ENCODE peak calls at places on chromosome 7, in nine cellular contexts. S is stimulated activated CD8-positive, alpha-beta memory T cell treated with anti-CD3 and anti-CD28 coated beads, Interleukin-12 subunit alpha, Interleukin-12 subunit beta, amount 100 ng/mL, for 1 hour; Y is SW480; V is CD8-positive, alpha-beta memory T cell; B is colonic mucosa; E is HFFc6; H is activated CD4-positive, alpha-beta T cell treated with anti-CD3 and anti-CD28 coated beads for 1 hour; W is GM12865; K is OCI-LY7. Z is an unnamed sample.
A peak's percentile ranks its signal among the peaks of the same experiment; 100 is the strongest.

GRCh38 chr7:155667241-155667849 is 22.9 kb downstream of the RBM33 start:
- DNase-seq in S (no peak), Y (no peak), V (no peak), B (no peak), E (no peak), H (no peak), W (no peak), K (no peak), Z (no peak)

GRCh38 chr7:17690030-17690429 is 250.3 kb downstream of the SNX13 start:
- DNase-seq in S (no peak), Y (peak; percentile 43), V (no peak), B (no peak), E (peak; percentile 80), H (no peak), W (peak; percentile 38), K (no peak), Z (peak; percentile 60)

GRCh38 chr7:111931016-111931517 is 275.1 kb downstream of the DOCK4 start:
- DNase-seq in S (no peak), Y (peak; percentile 98), V (no peak), B (no peak), E (peak; percentile 12), H (no peak), W (no peak), K (no peak), Z (no peak)

GRCh38 chr7:29192284-29192683 is 2.3 kb upstream of the CHN2 start:
- DNase-seq in S (no peak), Y (no peak), V (no peak), B (no peak), E (no peak), H (no peak), W (no peak), K (no peak), Z (no peak)

GRCh38 chr7:150855046-150855445 is 2.7 kb downstream of the AOC1 start:
- DNase-seq in S (no peak), Y (no peak), V (no peak), B (no peak), E (no peak), H (no peak), W (no peak), K (no peak), Z (no peak)

GRCh38 chr7:22720791-22721786 is 5.9 kb upstream of the IL6 start:
- DNase-seq in S (no peak), Y (no peak), V (no peak), B (no peak), E (no peak), H (no peak), W (no peak), K (no peak), Z (no peak)

GRCh38 chr7:66352071-66352470 is 146.9 kb downstream of the TPST1 start:
- DNase-seq in S (no peak), Y (peak; percentile 27), V (no peak), B (peak; percentile 24), E (no peak), H (no peak), W (no peak), K (no peak), Z (no peak)

GRCh38 chr7:73994023-73994422 is 34.0 kb upstream of the ELN start:
- DNase-seq in S (no peak), Y (no peak), V (no peak), B (no peak), E (no peak), H (no peak), W (no peak), K (no peak), Z (no peak)

GRCh38 chr7:87648316-87648715 is 20.1 kb downstream of the RUNDC3B start:
- DNase-seq in S (no peak), Y (no peak), V (no peak), B (no peak), E (no peak), H (no peak), W (no peak), K (no peak), Z (no peak)

GRCh38 chr7:92259062-92259461 is 13.3 kb downstream of the ANKIB1 start:
- DNase-seq in S (no peak), Y (no peak), V (no peak), B (no peak), E (no peak), H (no peak), W (no peak), K (no peak), Z (no peak)

GRCh38 chr7:1059200-1060091 is 15.1 kb downstream of the GPR146 start:
- DNase-seq in S (no peak), Y (no peak), V (no peak), B (no peak), E (no peak), H (no peak), W (peak; percentile 85), K (peak; percentile 91), Z (no peak)

GRCh38 chr7:28316489-28316888 is 95.8 kb upstream of the CREB5 start:
- DNase-seq in S (no peak), Y (no peak), V (no peak), B (no peak), E (peak; percentile 13), H (no peak), W (no peak), K (no peak), Z (no peak)

GRCh38 chr7:134885967-134886352 is 100.3 kb upstream of the AGBL3 start:
- DNase-seq in S (no peak), Y (no peak), V (no peak), B (no peak), E (peak; percentile 75), H (no peak), W (no peak), K (no peak), Z (no peak)

GRCh38 chr7:73858807-73859206 is 2.2 kb upstream of the TMEM270 start:
- DNase-seq in S (no peak), Y (peak; percentile 54), V (no peak), B (no peak), E (no peak), H (no peak), W (no peak), K (no peak), Z (no peak)

GRCh38 chr7:2281556-2281955 is 32.7 kb downstream of the SNX8 start:
- DNase-seq in S (no peak), Y (no peak), V (no peak), B (no peak), E (no peak), H (no peak), W (no peak), K (no peak), Z (no peak)

GRCh38 chr7:15854841-15855576 is 168.5 kb upstream of the MEOX2 start:
- DNase-seq in S (no peak), Y (no peak), V (no peak), B (no peak), E (peak; percentile 24), H (no peak), W (no peak), K (no peak), Z (no peak)

GRCh38 chr7:22726849-22727792 is at the start of gene IL6:
- DNase-seq in S (no peak), Y (no peak), V (no peak), B (peak; percentile 50), E (peak; percentile 96), H (no peak), W (no peak), K (no peak), Z (peak; percentile 90)

GRCh38 chr7:11252705-11253272 is 279.1 kb downstream of the PHF14 start:
- DNase-seq in S (no peak), Y (no peak), V (no peak), B (no peak), E (no peak), H (no peak), W (peak; percentile 52), K (no peak), Z (no peak)

GRCh38 chr7:128341733-128342132 is 2.0 kb downstream of the RBM28 start:
- DNase-seq in S (no peak), Y (no peak), V (no peak), B (no peak), E (no peak), H (no peak), W (no peak), K (no peak), Z (no peak)

GRCh38 chr7:1512781-1513656 is 8.8 kb upstream of the INTS1 start:
- DNase-seq in S (no peak), Y (peak; percentile 21), V (peak; percentile 35), B (no peak), E (peak; percentile 79), H (no peak), W (peak; percentile 36), K (peak; percentile 90), Z (peak; percentile 97)

GRCh38 chr7:50141854-50142253 is 48.8 kb upstream of the ZPBP start:
- DNase-seq in S (no peak), Y (no peak), V (no peak), B (no peak), E (no peak), H (no peak), W (no peak), K (no peak), Z (no peak)

GRCh38 chr7:20519641-20520040 is 95.8 kb upstream of the ABCB5 start:
- DNase-seq in S (no peak), Y (no peak), V (no peak), B (no peak), E (no peak), H (no peak), W (no peak), K (no peak), Z (no peak)

GRCh38 chr7:68411742-68412141 is 1186.5 kb upstream of the AUTS2 start:
- DNase-seq in S (no peak), Y (no peak), V (no peak), B (no peak), E (no peak), H (no peak), W (no peak), K (no peak), Z (peak; percentile 92)

GRCh38 chr7:98165827-98166667 is 45.2 kb upstream of the BHLHA15 start:
- DNase-seq in S (peak; percentile 29), Y (peak; percentile 75), V (peak; percentile 26), B (peak; percentile 78), E (no peak), H (peak; percentile 21), W (peak; percentile 60), K (peak; percentile 53), Z (peak; percentile 70)

GRCh38 chr7:133331861-133332260 is 79.0 kb downstream of the EXOC4 start:
- DNase-seq in S (no peak), Y (no peak), V (no peak), B (no peak), E (no peak), H (no peak), W (no peak), K (no peak), Z (no peak)

GRCh38 chr7:142632291-142633134 is 116.8 kb upstream of the PRSS1 start:
- DNase-seq in S (peak; percentile 31), Y (peak; percentile 79), V (peak; percentile 56), B (peak; percentile 48), E (peak; percentile 43), H (peak; percentile 29), W (peak; percentile 78), K (peak; percentile 82), Z (peak; percentile 82)

GRCh38 chr7:52017802-52018679 is 701.4 kb upstream of the COBL start:
- DNase-seq in S (no peak), Y (peak; percentile 67), V (no peak), B (peak; percentile 36), E (no peak), H (no peak), W (peak; percentile 1), K (peak; percentile 29), Z (peak; percentile 66)

GRCh38 chr7:141645188-141645587 is 56.8 kb downstream of the DENND11 start:
- DNase-seq in S (no peak), Y (no peak), V (no peak), B (no peak), E (no peak), H (no peak), W (no peak), K (no peak), Z (no peak)

GRCh38 chr7:26709210-26709990 is 155.0 kb downstream of the SKAP2 start:
- DNase-seq in S (no peak), Y (no peak), V (no peak), B (no peak), E (no peak), H (no peak), W (no peak), K (no peak), Z (no peak)

GRCh38 chr7:140601566-140602174 is 38.9 kb downstream of the DENND2A start:
- DNase-seq in S (no peak), Y (no peak), V (no peak), B (no peak), E (no peak), H (no peak), W (no peak), K (no peak), Z (peak; percentile 57)

GRCh38 chr7:1868400-1869165 is 198.5 kb downstream of the ELFN1 start:
- DNase-seq in S (no peak), Y (no peak), V (no peak), B (no peak), E (no peak), H (no peak), W (no peak), K (no peak), Z (no peak)